ENCODE peak calls at places on chromosomes 2 and 18, in six cellular contexts. A, Q, L, X, Y and O are unnamed samples.

GRCh38 chr2:102604754-102605153 is 14.6 kb upstream of the SLC9A2 start:
- DNase-seq in A (no peak), Q (peak; percentile 90), L (no peak), X (no peak), Y (no peak), O (no peak)

GRCh38 chr2:43158259-43158880 is 68.0 kb downstream of the ZFP36L2 start:
- DNase-seq in A (peak; percentile 19), Q (peak; percentile 79), L (peak; percentile 75), X (peak; percentile 90), Y (no peak), O (peak; percentile 94)

GRCh38 chr18:44464401-44465185 is 216.1 kb upstream of the SETBP1 start:
- DNase-seq in A (no peak), Q (no peak), L (no peak), X (no peak), Y (no peak), O (peak; percentile 71)

GRCh38 chr2:9076210-9076609 is 72.7 kb upstream of the MBOAT2 start:
- DNase-seq in A (no peak), Q (no peak), L (peak; percentile 70), X (no peak), Y (no peak), O (peak; percentile 73)

GRCh38 chr2:235514627-235515363 is 21.0 kb downstream of the AGAP1 start:
- DNase-seq in A (no peak), Q (no peak), L (no peak), X (no peak), Y (no peak), O (peak; percentile 46)

GRCh38 chr18:7524786-7525185 is 42.3 kb upstream of the PTPRM start:
- DNase-seq in A (no peak), Q (no peak), L (no peak), X (no peak), Y (no peak), O (no peak)

GRCh38 chr18:4256786-4257417 is 198.2 kb downstream of the DLGAP1 start:
- DNase-seq in A (no peak), Q (no peak), L (no peak), X (no peak), Y (peak; percentile 76), O (no peak)

GRCh38 chr2:127506502-127506901 is 19.8 kb downstream of the IWS1 start:
- DNase-seq in A (no peak), Q (no peak), L (no peak), X (no peak), Y (no peak), O (peak; percentile 19)

GRCh38 chr2:113977660-113978523 is 88.0 kb downstream of the ACTR3 start:
- DNase-seq in A (peak; percentile 76), Q (no peak), L (peak; percentile 72), X (no peak), Y (no peak), O (peak; percentile 94)

GRCh38 chr18:79493211-79493800 is 97.6 kb downstream of the NFATC1 start:
- DNase-seq in A (no peak), Q (peak; percentile 9), L (no peak), X (peak; percentile 78), Y (no peak), O (no peak)

GRCh38 chr2:96099861-96100798 is 16.2 kb downstream of the ADRA2B start:
- DNase-seq in A (no peak), Q (peak; percentile 6), L (no peak), X (no peak), Y (no peak), O (peak; percentile 56)

GRCh38 chr18:38931754-38932050 is 1366.1 kb upstream of the CELF4 start:
- DNase-seq in A (no peak), Q (no peak), L (no peak), X (no peak), Y (no peak), O (no peak)

GRCh38 chr18:44725300-44726096 is 44.8 kb downstream of the SETBP1 start:
- DNase-seq in A (no peak), Q (no peak), L (peak; percentile 43), X (no peak), Y (no peak), O (peak; percentile 39)

GRCh38 chr18:61329398-61329797 is 3.8 kb upstream of the CDH20 start:
- DNase-seq in A (no peak), Q (no peak), L (no peak), X (no peak), Y (no peak), O (no peak)

GRCh38 chr2:7237476-7237875 is 320.3 kb downstream of the RNF144A start:
- DNase-seq in A (no peak), Q (no peak), L (no peak), X (no peak), Y (no peak), O (no peak)

GRCh38 chr2:2253139-2254016 is 77.7 kb downstream of the MYT1L start:
- DNase-seq in A (no peak), Q (no peak), L (no peak), X (no peak), Y (no peak), O (no peak)

GRCh38 chr2:128278979-128279378 is 39.7 kb downstream of the HS6ST1 start:
- DNase-seq in A (no peak), Q (no peak), L (no peak), X (peak; percentile 48), Y (no peak), O (no peak)

GRCh38 chr2:78351208-78351607 is 674.3 kb upstream of the REG3G start:
- DNase-seq in A (no peak), Q (no peak), L (no peak), X (no peak), Y (peak; percentile 21), O (no peak)

GRCh38 chr2:173578404-173579092 is 223.9 kb downstream of the CDCA7 start:
- DNase-seq in A (no peak), Q (no peak), L (no peak), X (no peak), Y (no peak), O (no peak)

GRCh38 chr18:21656402-21656801 is 44.3 kb downstream of the SNRPD1 start:
- DNase-seq in A (no peak), Q (no peak), L (peak; percentile 69), X (no peak), Y (no peak), O (no peak)

GRCh38 chr18:44788334-44788733 is 107.6 kb downstream of the SETBP1 start:
- DNase-seq in A (no peak), Q (no peak), L (no peak), X (no peak), Y (no peak), O (no peak)

GRCh38 chr2:42602218-42602936 is 33.9 kb downstream of the MTA3 start:
- DNase-seq in A (no peak), Q (no peak), L (no peak), X (no peak), Y (no peak), O (no peak)

GRCh38 chr2:9951272-9951521 is 296 bp upstream of the GRHL1 start:
- DNase-seq in A (no peak), Q (no peak), L (no peak), X (no peak), Y (no peak), O (no peak)

GRCh38 chr2:192298664-192299063 is 103.9 kb upstream of the TMEFF2 start:
- DNase-seq in A (no peak), Q (no peak), L (no peak), X (no peak), Y (no peak), O (no peak)

GRCh38 chr18:60950634-60951033 is 382.6 kb upstream of the CDH20 start:
- DNase-seq in A (no peak), Q (no peak), L (no peak), X (no peak), Y (no peak), O (no peak)

GRCh38 chr2:8803658-8804379 is 33.6 kb downstream of the KIDINS220 start:
- DNase-seq in A (peak; percentile 91), Q (peak; percentile 92), L (peak; percentile 97), X (no peak), Y (peak; percentile 20), O (peak; percentile 92)

DNA sequence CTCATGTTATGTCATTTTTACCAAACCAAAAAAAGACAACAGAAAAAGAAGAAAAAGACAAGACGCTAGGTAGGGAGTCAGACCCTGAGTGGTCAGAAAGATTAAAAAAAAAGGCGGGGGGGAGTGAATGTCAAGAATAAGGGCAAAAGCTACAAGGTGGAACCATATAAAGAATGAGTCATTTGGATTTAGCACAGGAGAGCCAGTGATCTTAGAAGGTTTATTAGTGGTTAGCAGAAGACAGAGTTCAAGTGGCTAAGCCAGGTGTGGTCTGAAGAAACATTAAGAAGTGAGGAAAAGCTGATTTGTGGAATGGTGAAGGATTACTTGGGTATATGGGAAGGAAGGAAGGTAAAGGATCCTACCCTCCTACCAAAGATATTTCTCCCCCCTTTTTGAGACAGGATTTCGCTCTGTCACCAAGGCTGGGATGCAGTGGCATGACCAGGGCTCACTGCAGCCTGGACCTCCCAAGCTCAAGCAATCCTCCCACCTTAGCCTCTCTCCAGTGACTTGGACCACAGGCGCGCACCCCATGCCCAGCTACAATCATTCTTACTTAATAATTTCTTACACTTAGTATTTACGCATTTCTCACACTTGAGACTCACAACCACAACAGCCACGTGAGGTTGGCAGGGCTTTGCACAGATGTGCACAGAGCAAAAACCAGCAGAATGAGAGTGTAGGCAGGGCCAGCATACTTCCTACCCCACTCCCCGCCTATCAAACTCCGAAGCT is 2.6 kb downstream of the DSC2 start:
- DNase-seq in A (no peak), Q (no peak), L (no peak), X (no peak), Y (no peak), O (peak; percentile 68)
- H3K4me3 ChIP-seq in A (peak overlapping the region; percentile 82), Q (no peak overlapping the region), L (no peak overlapping the region), X (no peak overlapping the region), Y (peak overlapping the region; percentile 73), O (peak overlapping the region; percentile 82)

GRCh38 chr18:33901894-33902512 is 322.7 kb downstream of the NOL4 start:
- DNase-seq in A (no peak), Q (no peak), L (no peak), X (no peak), Y (no peak), O (no peak)

GRCh38 chr18:33898427-33898826 is 320.4 kb downstream of the ASXL3 start:
- DNase-seq in A (no peak), Q (no peak), L (no peak), X (no peak), Y (no peak), O (no peak)

GRCh38 chr18:33906046-33906445 is 318.7 kb downstream of the NOL4 start:
- DNase-seq in A (no peak), Q (no peak), L (no peak), X (no peak), Y (no peak), O (no peak)

DNA sequence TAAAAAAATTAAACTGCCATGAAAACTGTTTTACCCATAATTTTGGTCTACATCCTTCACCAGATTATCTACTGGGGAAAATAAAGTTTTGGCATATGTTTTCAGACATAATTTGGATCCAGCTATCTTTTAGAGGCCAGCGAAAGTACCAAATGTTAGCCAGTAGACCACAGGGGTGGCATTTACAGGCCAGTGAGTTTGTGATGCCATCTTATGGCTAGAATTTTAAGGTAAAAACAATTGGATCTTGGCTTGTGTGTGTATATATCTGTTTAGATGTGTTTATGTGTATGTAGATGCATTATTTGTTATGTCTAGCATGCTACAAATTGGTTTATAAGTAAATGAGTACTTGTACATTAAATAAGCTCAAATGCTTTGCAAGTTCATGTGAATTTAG is 322.6 kb downstream of the ASXL3 start:
- DNase-seq in A (no peak), Q (no peak), L (no peak), X (no peak), Y (no peak), O (no peak)
- H3K9me3 ChIP-seq in A (peaks cover 27% of the 10 kb centered on the region), Q (no peaks in the 10 kb centered on the region), L (no peaks in the 10 kb centered on the region), X (no peaks in the 10 kb centered on the region), Y (no peaks in the 10 kb centered on the region), O (no peaks in the 10 kb centered on the region)

GRCh38 chr2:231362785-231363184 is 32.7 kb upstream of the B3GNT7 start:
- DNase-seq in A (no peak), Q (no peak), L (no peak), X (no peak), Y (no peak), O (no peak)
- H3K4me3 ChIP-seq in A (no peak overlapping the region), Q (no peak overlapping the region), L (no peak overlapping the region), X (no peak overlapping the region), Y (no peak overlapping the region), O (no peak overlapping the region)

GRCh38 chr18:76757925-76758324 is 64.4 kb upstream of the ZNF236 start:
- DNase-seq in A (no peak), Q (no peak), L (no peak), X (no peak), Y (no peak), O (no peak)
- H3K9me3 ChIP-seq in A (no peaks in the 10 kb centered on the region), Q (no peaks in the 10 kb centered on the region), L (no peaks in the 10 kb centered on the region), X (no peaks in the 10 kb centered on the region), Y (no peaks in the 10 kb centered on the region), O (no peaks in the 10 kb centered on the region)